ENCODE peak calls at places on chromosomes 4 and X, in ten cellular contexts. K is NCI-H2171 treated with DMSO at 0.1 percent for 48 hours; H is dorsolateral prefrontal cortex; J is activated effector memory CD4-positive, alpha-beta T cell treated with Interleukin-2 at 50 U/mL for 16 hours; Z is AG08396; M is NCI-H1436 treated with DMSO at 0.1 percent for 48 hours; C is head of caudate nucleus; A is PC-9; W is foreskin melanocyte; B is AG20443. U is an unnamed sample.

GRCh38 chrX:123475068-123475724 is 257.7 kb downstream of the THOC2 start:
- DNase-seq in W (no peak), B (peak; percentile 6), A (no peak), M (no peak), Z (no peak), J (no peak), H (no peak), C (no peak), K (no peak), U (no peak)

GRCh38 chr4:72286185-72286584 is 254.4 kb downstream of the NPFFR2 start:
- DNase-seq in Z (no peak), J (no peak), M (no peak), A (no peak), C (no peak), K (no peak), W (peak; percentile 42), B (no peak), H (no peak), U (no peak)

GRCh38 chr4:182764137-182764536 is 153.0 kb downstream of the DCTD start:
- DNase-seq in B (no peak), M (no peak), J (no peak), A (no peak), Z (no peak), K (no peak), W (no peak), C (no peak), H (no peak), U (peak; percentile 26)

GRCh38 chr4:40255722-40256281 is 59.0 kb downstream of the RHOH start:
- DNase-seq in C (no peak), M (no peak), K (peak; percentile 25), H (no peak), W (peak; percentile 70), Z (peak; percentile 78), A (peak; percentile 43), J (no peak), B (peak; percentile 85), U (peak; percentile 86)

GRCh38 chr4:85496933-85497332 is 22.0 kb downstream of the ARHGAP24 start:
- DNase-seq in Z (peak; percentile 20), B (peak; percentile 43), K (no peak), C (no peak), A (no peak), H (no peak), M (no peak), W (no peak), J (no peak), U (peak; percentile 51)

GRCh38 chr4:186516287-186516686 is 39.1 kb downstream of the MTNR1A start:
- DNase-seq in B (no peak), C (no peak), Z (no peak), K (no peak), M (no peak), H (no peak), W (no peak), J (no peak), A (no peak), U (no peak)

GRCh38 chr4:61619528-61619927 is 419.4 kb downstream of the ADGRL3 start:
- DNase-seq in M (no peak), K (no peak), A (no peak), J (no peak), B (no peak), H (no peak), C (no peak), Z (no peak), W (no peak), U (peak; percentile 11)

GRCh38 chr4:158193171-158193749 is 17.0 kb upstream of the TMEM144 start:
- DNase-seq in W (peak; percentile 50), H (no peak), Z (peak; percentile 24), K (peak; percentile 12), B (peak; percentile 43), J (no peak), C (no peak), A (no peak), M (no peak), U (no peak)

GRCh38 chr4:54971474-54971950 is 153.9 kb downstream of the KDR start:
- DNase-seq in H (no peak), Z (peak; percentile 56), K (peak; percentile 55), B (peak; percentile 68), C (no peak), M (no peak), J (no peak), A (peak; percentile 2), W (peak; percentile 62), U (peak; percentile 6)

GRCh38 chrX:30589146-30589888 is 11.8 kb upstream of the TASL start:
- DNase-seq in H (no peak), M (no peak), A (no peak), B (no peak), Z (no peak), C (no peak), J (no peak), K (no peak), W (no peak), U (no peak)

GRCh38 chrX:111010151-111010550 is 85.8 kb upstream of the PAK3 start:
- DNase-seq in C (no peak), A (no peak), W (no peak), B (no peak), Z (no peak), K (no peak), M (no peak), J (no peak), H (no peak), U (no peak)

GRCh38 chrX:44828008-44828605 is 15.7 kb upstream of the DUSP21 start:
- DNase-seq in B (peak; percentile 64), A (no peak), H (no peak), C (no peak), K (no peak), Z (peak; percentile 63), J (no peak), W (peak; percentile 60), M (no peak), U (peak; percentile 74)

GRCh38 chrX:108126661-108127060 is 35.1 kb downstream of the ATG4A start:
- DNase-seq in Z (no peak), H (no peak), B (no peak), A (no peak), M (no peak), K (no peak), C (no peak), J (no peak), W (no peak), U (no peak)

GRCh38 chr4:82017680-82018079 is 356.1 kb downstream of the HNRNPD start:
- DNase-seq in J (no peak), M (no peak), Z (no peak), K (no peak), W (peak; percentile 18), B (peak; percentile 17), A (no peak), H (no peak), C (no peak), U (peak; percentile 9)

GRCh38 chr4:26822546-26822945 is 38.1 kb upstream of the STIM2 start:
- DNase-seq in M (no peak), C (no peak), H (no peak), K (no peak), W (no peak), Z (no peak), J (no peak), A (no peak), B (no peak), U (no peak)

GRCh38 chrX:100674705-100675104 is 30.7 kb downstream of the SRPX2 start:
- DNase-seq in Z (no peak), J (no peak), A (no peak), H (no peak), W (no peak), K (no peak), C (no peak), B (no peak), M (no peak), U (no peak)

GRCh38 chrX:39582091-39582490 is 515.7 kb downstream of the BCOR start:
- DNase-seq in J (no peak), M (no peak), Z (no peak), W (peak; percentile 29), K (no peak), H (no peak), B (no peak), C (no peak), A (no peak), U (peak; percentile 50)

GRCh38 chr4:138689593-138689992 is 326.0 kb upstream of the NOCT start:
- DNase-seq in W (no peak), A (no peak), M (no peak), B (no peak), Z (no peak), H (no peak), J (no peak), K (no peak), C (no peak), U (no peak)

GRCh38 chrX:115616943-115617563 is 56.1 kb downstream of the PLS3 start:
- DNase-seq in C (no peak), K (no peak), W (no peak), B (no peak), J (no peak), Z (peak; percentile 14), M (no peak), H (no peak), A (peak; percentile 50), U (peak; percentile 82)

GRCh38 chr4:147788791-147789190 is 56.9 kb downstream of the ARHGAP10 start:
- DNase-seq in B (peak; percentile 20), A (no peak), W (no peak), K (peak; percentile 55), C (no peak), J (no peak), M (no peak), Z (no peak), H (no peak), U (no peak)

GRCh38 chrX:153708415-153708814 is 15.8 kb downstream of the BCAP31 start:
- DNase-seq in K (peak; percentile 24), C (peak; percentile 80), M (peak; percentile 5), A (peak; percentile 92), W (no peak), B (peak; percentile 69), J (no peak), Z (peak; percentile 75), H (peak; percentile 63), U (peak; percentile 79)

GRCh38 chrX:154727418-154728323 is 23.2 kb downstream of the GAB3 start:
- DNase-seq in H (no peak), A (peak; percentile 28), Z (no peak), M (no peak), K (no peak), W (peak; percentile 44), B (peak; percentile 40), J (no peak), C (no peak), U (peak; percentile 77)

GRCh38 chrX:24526616-24527015 is 61.5 kb downstream of the PDK3 start:
- DNase-seq in W (no peak), H (no peak), A (no peak), C (no peak), B (no peak), M (no peak), Z (no peak), K (no peak), J (no peak), U (no peak)

GRCh38 chr4:113327513-113327912 is 278.1 kb downstream of the ANK2 start:
- DNase-seq in J (no peak), K (no peak), Z (no peak), B (no peak), W (no peak), H (no peak), M (peak; percentile 14), A (no peak), C (no peak), U (no peak)

GRCh38 chrX:140157143-140157542 is 191.8 kb upstream of the CXorf66 start:
- DNase-seq in A (no peak), J (no peak), Z (no peak), C (no peak), W (no peak), B (no peak), H (no peak), M (no peak), K (no peak), U (no peak)

GRCh38 chrX:49186125-49187027 is at the start of gene PRICKLE3:
- DNase-seq in M (peak; percentile 6), B (peak; percentile 63), H (peak; percentile 39), C (peak; percentile 62), A (peak; percentile 73), Z (peak; percentile 69), W (no peak), J (peak; percentile 60), K (peak; percentile 52), U (peak; percentile 73)

GRCh38 chr4:185800266-185800945 is 11.6 kb downstream of the SORBS2 start:
- DNase-seq in A (no peak), M (no peak), K (no peak), B (no peak), H (no peak), W (no peak), Z (no peak), J (no peak), C (no peak), U (no peak)

GRCh38 chrX:136183917-136184316 is 36.6 kb downstream of the FHL1 start:
- DNase-seq in J (no peak), C (no peak), Z (no peak), B (no peak), M (no peak), A (no peak), K (no peak), H (no peak), W (no peak), U (no peak)